ENCODE peak calls at places on chromosomes 11 and 22, in nine cellular contexts. One of them, this sample, is unnamed.

GRCh38 chr11:60182546-60183330 is at the start of gene MS4A6A:
- DNase-seq in gastrocnemius medialis: no peak
- DNase-seq in sigmoid colon: no peak
- DNase-seq in spleen: no peak
- DNase-seq in HepG2: no peak
- DNase-seq in right lobe of liver: no peak
- DNase-seq in adrenal gland: no peak
- DNase-seq in IMR-90: no peak
- DNase-seq in H1: no peak
- DNase-seq in this sample: no peak

GRCh38 chr11:65646921-65647701 is 9.2 kb downstream of the SIPA1 start:
- DNase-seq in gastrocnemius medialis: no peak
- DNase-seq in sigmoid colon: no peak
- DNase-seq in spleen: peak; percentile 83
- DNase-seq in HepG2: no peak
- DNase-seq in right lobe of liver: peak; percentile 82
- DNase-seq in adrenal gland: peak; percentile 80
- DNase-seq in IMR-90: no peak
- DNase-seq in H1: peak; percentile 89
- DNase-seq in this sample: no peak

GRCh38 chr11:47672283-47672730 is 29.9 kb upstream of the MTCH2 start:
- DNase-seq in gastrocnemius medialis: no peak
- DNase-seq in sigmoid colon: no peak
- DNase-seq in spleen: no peak
- DNase-seq in HepG2: no peak
- DNase-seq in right lobe of liver: no peak
- DNase-seq in adrenal gland: no peak
- DNase-seq in IMR-90: peak; percentile 37
- DNase-seq in H1: no peak
- DNase-seq in this sample: no peak

GRCh38 chr11:50075856-50076255 is 43.2 kb downstream of the OR4C45 start:
- DNase-seq in gastrocnemius medialis: no peak
- DNase-seq in sigmoid colon: no peak
- DNase-seq in spleen: no peak
- DNase-seq in HepG2: no peak
- DNase-seq in right lobe of liver: no peak
- DNase-seq in adrenal gland: no peak
- DNase-seq in IMR-90: no peak
- DNase-seq in H1: no peak
- DNase-seq in this sample: no peak

GRCh38 chr11:12841946-12842630 is 167.0 kb upstream of the RASSF10 start:
- DNase-seq in gastrocnemius medialis: no peak
- DNase-seq in sigmoid colon: no peak
- DNase-seq in spleen: no peak
- DNase-seq in HepG2: no peak
- DNase-seq in right lobe of liver: no peak
- DNase-seq in adrenal gland: peak; percentile 55
- DNase-seq in IMR-90: peak; percentile 84
- DNase-seq in H1: no peak
- DNase-seq in this sample: no peak

GRCh38 chr11:75024068-75024449 is 35.3 kb downstream of the NEU3 start:
- DNase-seq in gastrocnemius medialis: no peak
- DNase-seq in sigmoid colon: no peak
- DNase-seq in spleen: no peak
- DNase-seq in HepG2: no peak
- DNase-seq in right lobe of liver: no peak
- DNase-seq in adrenal gland: no peak
- DNase-seq in IMR-90: no peak
- DNase-seq in H1: no peak
- DNase-seq in this sample: no peak

GRCh38 chr11:12893787-12894672 is 115.1 kb upstream of the RASSF10 start:
- DNase-seq in gastrocnemius medialis: no peak
- DNase-seq in sigmoid colon: peak; percentile 82
- DNase-seq in spleen: no peak
- DNase-seq in HepG2: peak; percentile 39
- DNase-seq in right lobe of liver: peak; percentile 37
- DNase-seq in adrenal gland: peak; percentile 60
- DNase-seq in IMR-90: peak; percentile 52
- DNase-seq in H1: peak; percentile 89
- DNase-seq in this sample: peak; percentile 40

GRCh38 chr11:18594999-18595749 is 4.4 kb upstream of the MISFA start:
- DNase-seq in gastrocnemius medialis: no peak
- DNase-seq in sigmoid colon: no peak
- DNase-seq in spleen: no peak
- DNase-seq in HepG2: no peak
- DNase-seq in right lobe of liver: no peak
- DNase-seq in adrenal gland: no peak
- DNase-seq in IMR-90: peak; percentile 88
- DNase-seq in H1: no peak
- DNase-seq in this sample: no peak

GRCh38 chr11:70502677-70503076 is 104.3 kb downstream of the CTTN start:
- DNase-seq in gastrocnemius medialis: no peak
- DNase-seq in sigmoid colon: peak; percentile 46
- DNase-seq in spleen: peak; percentile 39
- DNase-seq in HepG2: no peak
- DNase-seq in right lobe of liver: peak; percentile 6
- DNase-seq in adrenal gland: no peak
- DNase-seq in IMR-90: no peak
- DNase-seq in H1: no peak
- DNase-seq in this sample: no peak

GRCh38 chr22:36185828-36186624 is 15.6 kb downstream of the APOL4 start:
- DNase-seq in gastrocnemius medialis: no peak
- DNase-seq in sigmoid colon: no peak
- DNase-seq in spleen: no peak
- DNase-seq in HepG2: no peak
- DNase-seq in right lobe of liver: no peak
- DNase-seq in adrenal gland: no peak
- DNase-seq in IMR-90: no peak
- DNase-seq in H1: no peak
- DNase-seq in this sample: no peak

GRCh38 chr11:109914809-109915653 is 178.2 kb upstream of the ZC3H12C start:
- DNase-seq in gastrocnemius medialis: peak; percentile 7
- DNase-seq in sigmoid colon: no peak
- DNase-seq in spleen: no peak
- DNase-seq in HepG2: no peak
- DNase-seq in right lobe of liver: no peak
- DNase-seq in adrenal gland: peak; percentile 19
- DNase-seq in IMR-90: peak; percentile 20
- DNase-seq in H1: no peak
- DNase-seq in this sample: no peak

GRCh38 chr11:34165786-34166557 is 60.5 kb downstream of the NAT10 start:
- DNase-seq in gastrocnemius medialis: no peak
- DNase-seq in sigmoid colon: no peak
- DNase-seq in spleen: no peak
- DNase-seq in HepG2: no peak
- DNase-seq in right lobe of liver: no peak
- DNase-seq in adrenal gland: peak; percentile 89
- DNase-seq in IMR-90: no peak
- DNase-seq in H1: no peak
- DNase-seq in this sample: no peak

GRCh38 chr11:9158898-9159391 is 67.5 kb upstream of the SCUBE2 start:
- DNase-seq in gastrocnemius medialis: no peak
- DNase-seq in sigmoid colon: no peak
- DNase-seq in spleen: no peak
- DNase-seq in HepG2: no peak
- DNase-seq in right lobe of liver: no peak
- DNase-seq in adrenal gland: no peak
- DNase-seq in IMR-90: peak; percentile 58
- DNase-seq in H1: no peak
- DNase-seq in this sample: no peak

GRCh38 chr11:30422828-30423648 is 100.1 kb downstream of the ARL14EP start:
- DNase-seq in gastrocnemius medialis: no peak
- DNase-seq in sigmoid colon: no peak
- DNase-seq in spleen: no peak
- DNase-seq in HepG2: no peak
- DNase-seq in right lobe of liver: no peak
- DNase-seq in adrenal gland: no peak
- DNase-seq in IMR-90: no peak
- DNase-seq in H1: no peak
- DNase-seq in this sample: no peak

GRCh38 chr22:32700186-32700882 is 101.2 kb upstream of the TIMP3 start:
- DNase-seq in gastrocnemius medialis: no peak
- DNase-seq in sigmoid colon: no peak
- DNase-seq in spleen: no peak
- DNase-seq in HepG2: peak; percentile 44
- DNase-seq in right lobe of liver: no peak
- DNase-seq in adrenal gland: no peak
- DNase-seq in IMR-90: peak; percentile 58
- DNase-seq in H1: no peak
- DNase-seq in this sample: peak; percentile 21

GRCh38 chr11:17352925-17353227 is 1.3 kb downstream of the NCR3LG1 start:
- DNase-seq in gastrocnemius medialis: no peak
- DNase-seq in sigmoid colon: peak; percentile 69
- DNase-seq in spleen: peak; percentile 86
- DNase-seq in HepG2: peak; percentile 35
- DNase-seq in right lobe of liver: peak; percentile 54
- DNase-seq in adrenal gland: peak; percentile 24
- DNase-seq in IMR-90: peak; percentile 34
- DNase-seq in H1: peak; percentile 59
- DNase-seq in this sample: peak; percentile 41

DNA sequence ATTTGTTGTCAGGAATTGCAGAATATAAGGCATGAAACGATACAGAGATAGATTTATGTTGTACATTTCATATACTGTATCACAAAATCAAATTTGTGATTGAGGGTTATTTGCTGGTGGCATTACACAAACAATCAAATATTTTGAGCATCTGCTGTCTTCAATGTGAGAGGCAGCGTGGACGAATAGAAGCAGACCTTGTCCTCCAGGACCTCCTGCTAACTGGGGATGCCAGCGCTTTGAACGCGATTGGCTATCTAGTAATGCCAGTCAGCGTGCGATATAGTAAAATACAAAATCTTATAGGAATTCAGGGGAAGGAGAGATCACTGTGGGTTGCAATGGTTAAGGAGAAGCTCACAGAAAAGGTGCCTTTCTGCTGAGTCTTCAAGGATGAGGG is 631 bp upstream of the SNX19 start:
- DNase-seq in gastrocnemius medialis: no peak
- DNase-seq in sigmoid colon: no peak
- DNase-seq in spleen: peak; percentile 78
- DNase-seq in HepG2: no peak
- DNase-seq in right lobe of liver: no peak
- DNase-seq in adrenal gland: no peak
- DNase-seq in IMR-90: no peak
- DNase-seq in H1: no peak
- DNase-seq in this sample: no peak
- H3K4me3 ChIP-seq in gastrocnemius medialis: peak overlapping the region; percentile 98
- H3K4me3 ChIP-seq in sigmoid colon: peak overlapping the region; percentile 95
- H3K4me3 ChIP-seq in spleen: peak overlapping the region; percentile 77
- H3K4me3 ChIP-seq in HepG2: no peak overlapping the region
- H3K4me3 ChIP-seq in right lobe of liver: peak overlapping the region; percentile 97
- H3K4me3 ChIP-seq in adrenal gland: no peak overlapping the region
- H3K4me3 ChIP-seq in IMR-90: peak overlapping the region; percentile 49
- H3K4me3 ChIP-seq in H1: peak overlapping the region; percentile 38
- H3K4me3 ChIP-seq in this sample: peak overlapping the region; percentile 93

DNA sequence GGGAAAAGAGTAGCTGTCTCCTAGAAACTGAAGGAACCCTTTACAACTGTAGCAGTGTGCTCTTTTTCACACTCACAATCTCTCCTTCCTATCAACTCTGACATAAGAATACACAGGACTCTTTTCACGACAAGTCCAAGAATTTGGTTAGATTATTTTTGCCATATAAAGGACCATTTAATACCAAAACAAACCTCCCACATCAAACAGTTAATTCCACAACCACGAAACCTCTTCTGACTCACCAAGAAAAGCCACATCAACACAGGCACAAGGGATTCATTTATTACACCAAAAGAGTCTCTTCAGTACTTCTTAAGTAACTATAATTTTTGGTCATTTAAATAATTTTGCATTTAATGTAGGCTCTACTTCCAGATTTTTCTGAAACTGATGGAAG is 222.6 kb upstream of the PITPNB start:
- DNase-seq in gastrocnemius medialis: no peak
- DNase-seq in sigmoid colon: no peak
- DNase-seq in spleen: no peak
- DNase-seq in HepG2: no peak
- DNase-seq in right lobe of liver: no peak
- DNase-seq in adrenal gland: no peak
- DNase-seq in IMR-90: peak; percentile 77
- DNase-seq in H1: no peak
- DNase-seq in this sample: no peak
- H3K4me1 ChIP-seq in gastrocnemius medialis: peaks cover 13% of the 10 kb centered on the region
- H3K4me1 ChIP-seq in sigmoid colon: peaks cover 41% of the 10 kb centered on the region
- H3K4me1 ChIP-seq in spleen: no peaks in the 10 kb centered on the region
- H3K4me1 ChIP-seq in HepG2: no peaks in the 10 kb centered on the region
- H3K4me1 ChIP-seq in right lobe of liver: no peaks in the 10 kb centered on the region
- H3K4me1 ChIP-seq in adrenal gland: peaks cover 26% of the 10 kb centered on the region
- H3K4me1 ChIP-seq in IMR-90: peaks cover 27% of the 10 kb centered on the region
- H3K4me1 ChIP-seq in H1: peaks cover 9% of the 10 kb centered on the region
- H3K4me1 ChIP-seq in this sample: peaks cover 46% of the 10 kb centered on the region

GRCh38 chr11:86800076-86800955 is at the start of gene PRSS23:
- DNase-seq in gastrocnemius medialis: peak; percentile 40
- DNase-seq in sigmoid colon: peak; percentile 88
- DNase-seq in spleen: peak; percentile 79
- DNase-seq in HepG2: no peak
- DNase-seq in right lobe of liver: peak; percentile 78
- DNase-seq in adrenal gland: peak; percentile 61
- DNase-seq in IMR-90: peak; percentile 44
- DNase-seq in H1: peak; percentile 76
- DNase-seq in this sample: peak; percentile 79
- TF ChIP-seq POLR2A in gastrocnemius medialis: peak; percentile 71
- TF ChIP-seq POLR2A in sigmoid colon: no peak
- TF ChIP-seq POLR2A in spleen: no peak
- TF ChIP-seq POLR2A in HepG2: no peak
- TF ChIP-seq POLR2A in right lobe of liver: peak; percentile 62
- TF ChIP-seq POLR2A in adrenal gland: peak; percentile 2
- TF ChIP-seq POLR2A in IMR-90: peak; percentile 69
- TF ChIP-seq POLR2A in H1: peak; percentile 72
- TF ChIP-seq POLR2A in this sample: no peak

DNA sequence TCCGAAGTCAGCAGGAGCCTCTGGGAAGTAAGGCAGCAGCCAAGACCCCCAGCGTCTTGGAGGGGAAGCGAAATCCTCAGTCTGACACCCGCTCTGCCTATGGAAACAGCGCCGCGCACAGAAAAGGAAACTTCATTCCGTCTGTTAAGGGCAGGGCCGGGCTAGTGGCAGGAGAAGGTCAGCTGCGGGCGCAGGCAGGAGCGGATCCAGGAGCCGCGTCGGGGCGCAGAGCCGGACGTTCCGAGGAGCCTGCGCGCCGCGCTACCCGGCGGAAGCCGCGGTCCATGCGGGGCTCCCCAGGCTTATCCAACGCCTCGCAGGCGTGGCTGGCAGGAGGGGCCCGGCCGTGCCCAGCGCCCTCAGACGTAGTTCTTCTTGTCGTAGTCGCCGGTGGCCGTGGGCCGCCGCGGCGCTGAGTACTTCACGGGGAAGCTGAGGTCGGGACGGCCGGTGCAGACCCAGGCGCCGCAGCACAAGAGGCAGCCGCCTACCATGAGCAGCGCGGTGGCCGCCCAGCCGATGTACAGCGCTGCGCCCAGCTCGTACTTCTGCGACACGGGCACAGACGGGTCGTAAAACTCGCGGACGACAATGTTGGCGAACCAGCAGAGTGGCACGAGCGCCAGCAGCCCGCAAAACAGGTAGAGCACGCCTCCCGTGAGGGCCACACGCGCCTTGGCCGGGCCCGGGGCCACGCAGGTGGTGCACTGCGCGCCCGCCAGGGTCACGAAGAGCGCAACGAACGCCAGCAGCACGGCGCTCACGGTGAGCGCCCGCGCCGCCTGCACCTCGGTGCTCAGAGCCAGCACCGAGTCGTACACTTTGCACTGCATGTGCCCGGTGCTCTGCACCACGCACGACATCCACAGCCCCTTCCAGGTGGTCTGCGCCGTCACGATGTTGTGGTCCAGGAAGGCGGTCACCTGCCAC is 705 bp downstream of the CLDN5 start:
- DNase-seq in gastrocnemius medialis: no peak
- DNase-seq in sigmoid colon: no peak
- DNase-seq in spleen: peak; percentile 76
- DNase-seq in HepG2: no peak
- DNase-seq in right lobe of liver: no peak
- DNase-seq in adrenal gland: no peak
- DNase-seq in IMR-90: peak; percentile 9
- DNase-seq in H1: peak; percentile 74
- DNase-seq in this sample: no peak
- H3K4me3 ChIP-seq in gastrocnemius medialis: peak overlapping the region; percentile 55
- H3K4me3 ChIP-seq in sigmoid colon: peak overlapping the region; percentile 40
- H3K4me3 ChIP-seq in spleen: peak overlapping the region; percentile 62
- H3K4me3 ChIP-seq in HepG2: no peak overlapping the region
- H3K4me3 ChIP-seq in right lobe of liver: peak overlapping the region; percentile 35
- H3K4me3 ChIP-seq in adrenal gland: no peak overlapping the region
- H3K4me3 ChIP-seq in IMR-90: peak overlapping the region; percentile 40
- H3K4me3 ChIP-seq in H1: peak overlapping the region; percentile 27
- H3K4me3 ChIP-seq in this sample: peak overlapping the region; percentile 70

This sample was measured in heart left ventricle.